ENCODE peak calls at places on chromosomes 6 and 20, in ten cellular contexts. S is NB4, U is thoracic aorta, W is ovary, I is IMR-90, O is ascending aorta, K is A549, V is neural crest cell, Y is HCT116, P is mucosa of descending colon. B is an unnamed sample.

GRCh38 chr6:79280756-79281155 is 46.3 kb upstream of the HMGN3 start:
- DNase-seq in S (no peak), U (no peak), W (no peak), I (no peak), O (no peak), K (no peak), V (no peak), Y (no peak), P (no peak), B (no peak)

GRCh38 chr20:40276291-40276690 is 412.7 kb downstream of the MAFB start:
- DNase-seq in S (no peak), U (no peak), W (no peak), I (no peak), O (no peak), K (no peak), V (no peak), Y (no peak), P (no peak), B (no peak)

GRCh38 chr6:45677381-45677992 is 299.8 kb upstream of the SUPT3H start:
- DNase-seq in S (peak; percentile 87), U (no peak), W (no peak), I (peak; percentile 66), O (no peak), K (no peak), V (no peak), Y (no peak), P (peak; percentile 46), B (peak; percentile 56)

GRCh38 chr6:76876922-76877553 is 586.3 kb downstream of the HTR1B start:
- DNase-seq in S (peak; percentile 43), U (no peak), W (no peak), I (peak; percentile 12), O (peak; percentile 62), K (peak; percentile 10), V (peak; percentile 70), Y (no peak), P (no peak), B (no peak)

GRCh38 chr20:9241232-9241692 is 172.4 kb downstream of the PLCB4 start:
- DNase-seq in S (no peak), U (no peak), W (no peak), I (peak; percentile 54), O (no peak), K (peak; percentile 39), V (no peak), Y (peak; percentile 47), P (no peak), B (no peak)

GRCh38 chr6:139590206-139590605 is 215.8 kb upstream of the CITED2 start:
- DNase-seq in S (no peak), U (no peak), W (no peak), I (no peak), O (no peak), K (no peak), V (no peak), Y (no peak), P (no peak), B (no peak)

GRCh38 chr6:104771258-104771832 is 88.4 kb downstream of the HACE1 start:
- DNase-seq in S (peak; percentile 53), U (no peak), W (no peak), I (peak; percentile 44), O (no peak), K (peak; percentile 5), V (no peak), Y (no peak), P (no peak), B (no peak)

GRCh38 chr20:46144626-46145025 is 26.5 kb downstream of the CD40 start:
- DNase-seq in S (no peak), U (no peak), W (no peak), I (no peak), O (no peak), K (no peak), V (no peak), Y (no peak), P (no peak), B (no peak)

GRCh38 chr20:47206962-47207641 is 149.4 kb downstream of the ZMYND8 start:
- DNase-seq in S (no peak), U (no peak), W (no peak), I (no peak), O (no peak), K (no peak), V (no peak), Y (no peak), P (no peak), B (no peak)

GRCh38 chr6:112244428-112244827 is 9.9 kb downstream of the LAMA4 start:
- DNase-seq in S (no peak), U (no peak), W (no peak), I (no peak), O (no peak), K (no peak), V (no peak), Y (no peak), P (no peak), B (no peak)

GRCh38 chr6:112243861-112244415 is 10.4 kb downstream of the LAMA4 start:
- DNase-seq in S (no peak), U (no peak), W (no peak), I (no peak), O (no peak), K (no peak), V (no peak), Y (no peak), P (no peak), B (no peak)

GRCh38 chr6:112241820-112242443 is 12.4 kb downstream of the LAMA4 start:
- DNase-seq in S (no peak), U (no peak), W (no peak), I (no peak), O (no peak), K (no peak), V (no peak), Y (no peak), P (no peak), B (no peak)

GRCh38 chr6:112247275-112247674 is 7.1 kb downstream of the LAMA4 start:
- DNase-seq in S (no peak), U (no peak), W (no peak), I (no peak), O (no peak), K (no peak), V (no peak), Y (no peak), P (no peak), B (no peak)

DNA sequence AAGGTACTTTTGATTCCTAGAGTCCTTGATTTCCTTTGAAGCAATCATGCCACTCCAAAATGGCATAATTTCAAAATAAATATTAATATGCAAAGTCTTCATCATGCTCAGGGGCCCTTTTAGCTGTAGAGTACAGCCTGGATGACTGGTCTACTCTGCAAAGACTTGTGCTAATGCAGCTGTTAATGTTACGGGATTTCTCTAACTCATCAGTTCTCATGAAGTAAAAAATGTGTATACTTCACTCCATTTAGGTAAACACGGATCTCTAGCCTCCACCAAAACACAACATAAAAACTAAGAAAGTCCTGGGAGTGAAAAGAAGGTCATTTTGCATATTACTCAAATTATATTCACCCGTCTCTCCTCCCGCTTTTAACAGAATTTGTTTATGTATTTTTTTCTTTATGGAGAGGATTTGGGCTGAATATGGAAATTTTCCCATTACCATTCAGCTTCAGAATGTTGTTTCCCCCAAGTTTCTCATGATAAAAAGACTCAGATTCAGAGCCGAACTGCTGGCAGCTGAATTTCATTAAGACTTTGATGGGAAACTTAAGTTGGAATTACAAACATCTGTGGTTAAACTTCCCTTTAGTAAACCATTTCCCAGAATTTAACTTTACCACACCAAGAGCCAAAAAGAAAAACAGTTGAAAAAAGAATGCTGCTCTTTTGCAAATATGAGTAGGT is 8.7 kb downstream of the LAMA4 start:
- DNase-seq in S (no peak), U (no peak), W (no peak), I (peak; percentile 93), O (no peak), K (no peak), V (no peak), Y (no peak), P (no peak), B (no peak)
- TF ChIP-seq CTCF in S (no peak), U (no peak), W (no peak), I (no peak), O (no peak), K (no peak), V (no peak), Y (no peak), P (no peak), B (no peak)

DNA sequence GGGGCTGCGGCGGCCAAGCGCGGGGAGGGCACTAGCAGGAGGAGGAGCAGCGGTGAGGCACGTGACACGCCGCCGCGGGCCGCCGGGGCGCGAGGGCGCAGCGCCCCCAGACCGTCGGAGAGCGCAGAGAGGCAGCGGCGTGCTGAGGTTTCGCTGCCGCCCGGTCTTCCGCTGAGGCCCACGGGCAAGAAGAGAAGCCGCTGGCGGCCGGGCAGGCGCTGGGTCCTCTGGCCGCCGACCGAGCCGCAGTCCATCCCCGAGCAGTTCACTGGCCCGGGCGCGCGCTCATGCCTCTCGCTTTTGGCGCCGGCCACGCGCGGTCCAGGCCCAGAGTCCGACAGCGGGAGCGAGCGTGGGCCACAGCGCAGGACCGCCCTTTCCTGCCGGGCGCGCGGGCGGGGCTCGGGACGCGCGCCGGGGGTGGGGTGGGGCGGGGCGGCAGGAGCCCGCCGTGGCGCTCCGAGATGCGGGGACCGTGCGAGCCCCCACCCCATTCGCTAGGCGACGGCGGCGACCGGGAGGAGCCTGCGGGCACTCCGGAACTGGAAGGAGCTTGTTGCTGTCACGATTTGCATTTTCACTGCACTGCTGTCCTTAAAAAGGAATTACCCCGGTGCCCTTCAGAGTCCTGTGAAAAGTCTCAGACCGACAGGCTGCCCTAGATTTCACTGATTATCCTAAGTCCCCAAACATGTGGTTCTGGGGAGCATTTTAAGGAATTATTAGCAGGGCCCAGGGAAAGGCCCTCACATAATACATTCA is at the start of gene MCUR1:
- DNase-seq in S (peak; percentile 97), U (peak; percentile 63), W (peak; percentile 84), I (peak; percentile 74), O (peak; percentile 93), K (peak; percentile 83), V (peak; percentile 67), Y (peak; percentile 56), P (peak; percentile 92), B (peak; percentile 93)
- TF ChIP-seq CTCF in S (peak; percentile 12), U (no peak), W (peak; percentile 29), I (peak; percentile 28), O (no peak), K (peak; percentile 35), V (no peak), Y (no peak), P (no peak), B (peak; percentile 30)

DNA sequence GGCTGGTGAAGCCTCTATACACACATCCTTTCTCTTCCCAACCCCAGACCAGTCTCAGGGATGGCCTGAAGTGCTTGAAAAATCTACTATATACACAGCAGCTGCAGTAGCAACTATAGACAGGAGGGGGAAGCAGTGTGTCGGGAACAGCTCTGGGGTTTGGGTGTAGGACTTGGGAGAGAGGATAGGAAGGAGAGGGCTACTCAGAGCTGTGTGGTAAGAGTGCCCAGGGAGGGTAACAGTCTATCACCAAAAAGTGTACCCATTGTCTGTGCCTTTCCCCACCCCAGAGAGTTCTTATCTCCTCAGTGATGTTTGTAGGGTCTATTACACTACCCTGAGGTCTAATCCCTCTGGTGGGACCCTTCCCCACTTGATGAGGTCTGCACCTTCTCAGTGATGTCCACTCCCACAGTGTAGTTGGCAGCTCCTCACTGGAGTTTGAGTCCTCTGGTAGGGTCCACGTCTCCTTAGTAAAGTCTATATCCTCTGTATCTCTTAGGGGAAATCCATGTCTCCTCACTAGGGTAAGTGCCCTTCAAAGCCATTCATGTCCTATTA is 1.5 kb upstream of the GGT7 start:
- DNase-seq in S (peak; percentile 88), U (peak; percentile 70), W (peak; percentile 76), I (peak; percentile 87), O (peak; percentile 93), K (peak; percentile 90), V (peak; percentile 75), Y (peak; percentile 79), P (peak; percentile 78), B (peak; percentile 91)
- TF ChIP-seq CTCF in S (peak; percentile 92), U (peak; percentile 90), W (peak; percentile 90), I (peak; percentile 98), O (peak; percentile 93), K (peak; percentile 93), V (peak; percentile 89), Y (peak; percentile 89), P (peak; percentile 74), B (peak; percentile 87)

GRCh38 chr20:20814685-20815084 is 102.2 kb upstream of the RALGAPA2 start:
- DNase-seq in S (no peak), U (no peak), W (no peak), I (no peak), O (no peak), K (peak; percentile 12), V (no peak), Y (no peak), P (no peak), B (no peak)
- TF ChIP-seq CTCF in S (no peak), U (no peak), W (no peak), I (no peak), O (no peak), K (no peak), V (no peak), Y (no peak), P (no peak), B (no peak)